ENCODE peak calls at places on chromosome 13, in eight cellular contexts. B, J, Y, X, A, V, T and L are unnamed samples.

GRCh38 chr13:109945206-109945960 is 159.0 kb upstream of the IRS2 start:
- DNase-seq in B (no peak), J (peak; percentile 7), Y (peak; percentile 79), X (no peak), A (peak; percentile 75), V (peak; percentile 57), T (no peak), L (no peak)

GRCh38 chr13:20514866-20515265 is 10.8 kb downstream of the CRYL1 start:
- DNase-seq in B (no peak), J (no peak), Y (no peak), X (no peak), A (no peak), V (no peak), T (no peak), L (no peak)

GRCh38 chr13:46562581-46562980 is 9.6 kb downstream of the LRCH1 start:
- DNase-seq in B (no peak), J (no peak), Y (no peak), X (no peak), A (no peak), V (no peak), T (no peak), L (no peak)

GRCh38 chr13:85536706-85537105 is 262.5 kb downstream of the SLITRK6 start:
- DNase-seq in B (no peak), J (no peak), Y (peak; percentile 64), X (no peak), A (no peak), V (no peak), T (no peak), L (no peak)

GRCh38 chr13:44921931-44922758 is 67.1 kb downstream of the NUFIP1 start:
- DNase-seq in B (no peak), J (peak; percentile 93), Y (peak; percentile 98), X (no peak), A (peak; percentile 95), V (peak; percentile 100), T (peak; percentile 79), L (no peak)

GRCh38 chr13:34842466-34842865 is 99.6 kb upstream of the NBEA start:
- DNase-seq in B (no peak), J (no peak), Y (no peak), X (no peak), A (no peak), V (no peak), T (no peak), L (no peak)

GRCh38 chr13:47094734-47095434 is 198.0 kb upstream of the HTR2A start:
- DNase-seq in B (no peak), J (no peak), Y (no peak), X (no peak), A (no peak), V (no peak), T (no peak), L (no peak)

GRCh38 chr13:40963927-40964326 is 55.2 kb downstream of the ELF1 start:
- DNase-seq in B (no peak), J (no peak), Y (peak; percentile 66), X (no peak), A (peak; percentile 29), V (peak; percentile 39), T (no peak), L (no peak)

GRCh38 chr13:112874751-112875300 is 94.2 kb upstream of the MCF2L start:
- DNase-seq in B (peak; percentile 14), J (no peak), Y (no peak), X (no peak), A (no peak), V (no peak), T (no peak), L (no peak)

GRCh38 chr13:42497798-42498197 is 76.2 kb upstream of the TNFSF11 start:
- DNase-seq in B (no peak), J (no peak), Y (peak; percentile 40), X (no peak), A (peak; percentile 86), V (peak; percentile 65), T (no peak), L (no peak)

GRCh38 chr13:41631296-41631965 is 174.1 kb downstream of the RGCC start:
- DNase-seq in B (no peak), J (no peak), Y (peak; percentile 88), X (no peak), A (no peak), V (no peak), T (no peak), L (no peak)

GRCh38 chr13:76865109-76865508 is 21.1 kb downstream of the KCTD12 start:
- DNase-seq in B (no peak), J (no peak), Y (no peak), X (no peak), A (no peak), V (no peak), T (no peak), L (no peak)

GRCh38 chr13:96091932-96092253 is 2.0 kb downstream of the HS6ST3 start:
- DNase-seq in B (peak; percentile 38), J (no peak), Y (no peak), X (no peak), A (no peak), V (no peak), T (no peak), L (no peak)

GRCh38 chr13:80000679-80001509 is 340.0 kb downstream of the SPRY2 start:
- DNase-seq in B (no peak), J (no peak), Y (no peak), X (no peak), A (no peak), V (no peak), T (no peak), L (no peak)

GRCh38 chr13:79998386-79998785 is 342.5 kb downstream of the SPRY2 start:
- DNase-seq in B (no peak), J (no peak), Y (no peak), X (no peak), A (peak; percentile 42), V (no peak), T (no peak), L (no peak)

GRCh38 chr13:79997244-79997643 is 343.7 kb downstream of the SPRY2 start:
- DNase-seq in B (no peak), J (no peak), Y (peak; percentile 15), X (no peak), A (no peak), V (no peak), T (no peak), L (no peak)

GRCh38 chr13:79999601-80000000 is 341.3 kb downstream of the SPRY2 start:
- DNase-seq in B (no peak), J (no peak), Y (peak; percentile 15), X (no peak), A (no peak), V (no peak), T (no peak), L (no peak)

DNA sequence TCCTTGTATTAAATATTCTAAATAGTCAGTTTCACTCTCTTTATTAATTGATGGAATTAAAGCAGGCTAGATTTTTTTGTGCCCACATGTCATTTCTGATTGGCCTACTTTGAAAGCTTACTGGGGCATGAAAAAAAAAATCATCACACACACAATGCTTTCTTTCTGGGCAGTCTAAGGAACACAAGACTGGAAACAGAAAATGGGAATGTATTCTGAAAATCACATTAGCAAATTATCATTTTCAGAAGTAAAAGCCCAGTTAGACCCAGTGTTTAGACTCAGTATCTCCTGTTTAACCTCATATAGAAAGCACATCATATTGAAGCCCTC is 339.4 kb downstream of the SPRY2 start:
- DNase-seq in B (no peak), J (no peak), Y (no peak), X (no peak), A (no peak), V (no peak), T (no peak), L (no peak)
- H3K27ac ChIP-seq in B (no peak overlapping the region), J (no peak overlapping the region), Y (no peak overlapping the region), X (no peak overlapping the region), A (no peak overlapping the region), V (no peak overlapping the region), T (no peak overlapping the region), L (no peak overlapping the region)

GRCh38 chr13:100290165-100290801 is 201.4 kb downstream of the PCCA start:
- DNase-seq in B (no peak), J (peak; percentile 11), Y (peak; percentile 44), X (peak; percentile 34), A (peak; percentile 6), V (no peak), T (no peak), L (no peak)
- TF ChIP-seq CTCF in B (no peak), J (peak; percentile 19), Y (no peak), X (no peak), A (no peak), V (no peak), T (no peak), L (no peak)

DNA sequence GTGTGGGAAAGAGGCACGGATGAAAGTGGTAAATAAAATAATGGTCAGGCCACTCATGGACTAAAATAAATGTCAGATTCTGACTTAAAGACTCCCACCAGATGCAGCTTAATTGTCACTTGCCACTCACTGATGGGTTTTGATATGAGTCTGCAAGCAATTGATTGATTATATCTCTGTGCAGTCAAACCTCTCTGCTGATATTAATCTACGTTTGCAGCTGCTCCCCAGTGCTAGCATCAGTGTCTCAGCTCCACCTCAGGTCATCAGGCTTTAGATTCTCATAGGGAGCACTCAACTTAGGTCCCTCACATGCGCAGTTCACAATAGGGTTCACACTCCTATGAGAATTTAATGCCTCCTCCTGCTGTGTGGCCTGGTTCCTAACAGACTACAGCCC is 195.3 kb downstream of the B3GLCT start:
- DNase-seq in B (no peak), J (no peak), Y (no peak), X (no peak), A (no peak), V (no peak), T (no peak), L (no peak)
- H3K9me3 ChIP-seq in B (no peaks in the 10 kb centered on the region), J (no peaks in the 10 kb centered on the region), Y (no peaks in the 10 kb centered on the region), X (no peaks in the 10 kb centered on the region), A (no peaks in the 10 kb centered on the region), V (no peaks in the 10 kb centered on the region), T (peaks cover 4% of the 10 kb centered on the region), L (peaks cover 8% of the 10 kb centered on the region)

DNA sequence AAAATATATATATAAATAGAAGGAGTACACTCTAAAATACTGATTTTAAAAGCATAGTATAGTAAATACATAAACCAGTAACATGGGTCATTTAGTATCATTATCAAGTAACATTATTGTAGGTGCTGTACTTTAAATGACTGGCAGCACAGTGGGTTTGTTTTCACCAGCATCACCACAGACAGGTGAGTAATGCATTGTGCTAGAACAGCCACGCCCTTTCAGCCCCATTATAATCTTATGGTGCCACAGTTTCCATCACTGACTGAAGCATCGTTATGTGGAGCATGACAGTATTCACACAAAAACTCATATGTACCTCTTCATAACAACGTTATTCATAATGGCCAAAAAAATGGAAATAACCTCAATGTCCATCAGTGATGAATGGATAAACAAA is 88.3 kb downstream of the DHRS12 start:
- DNase-seq in B (no peak), J (no peak), Y (no peak), X (no peak), A (no peak), V (no peak), T (no peak), L (no peak)
- H3K27ac ChIP-seq in B (no peak overlapping the region), J (no peak overlapping the region), Y (no peak overlapping the region), X (no peak overlapping the region), A (no peak overlapping the region), V (no peak overlapping the region), T (no peak overlapping the region), L (no peak overlapping the region)

GRCh38 chr13:57553932-57554331 is 77.6 kb upstream of the PCDH17 start:
- DNase-seq in B (no peak), J (no peak), Y (no peak), X (no peak), A (no peak), V (no peak), T (no peak), L (no peak)
- TF ChIP-seq CTCF in B (no peak), J (no peak), Y (no peak), X (no peak), A (no peak), V (no peak), T (no peak), L (no peak)

GRCh38 chr13:48317511-48317981 is 14.0 kb downstream of the RB1 start:
- DNase-seq in B (no peak), J (no peak), Y (no peak), X (no peak), A (no peak), V (no peak), T (no peak), L (no peak)
- H3K9me3 ChIP-seq in B (no peaks in the 10 kb centered on the region), J (peaks cover 55% of the 10 kb centered on the region), Y (peaks cover 8% of the 10 kb centered on the region), X (no peaks in the 10 kb centered on the region), A (peaks cover 2% of the 10 kb centered on the region), V (peaks cover 13% of the 10 kb centered on the region), T (peaks cover 7% of the 10 kb centered on the region), L (peaks cover 10% of the 10 kb centered on the region)